ENCODE peak calls at places on chromosomes 6 and 20, in five cellular contexts. X, K, S, E and P are unnamed samples.

GRCh38 chr6:121823437-121823851 is 388.0 kb downstream of the GJA1 start:
- DNase-seq in K (no peak), X (no peak), S (no peak), E (no peak), P (no peak)

GRCh38 chr6:81818778-81819491 is 66.5 kb upstream of the TENT5A start:
- DNase-seq in K (no peak), S (no peak), E (peak; percentile 25), X (no peak), P (no peak)

GRCh38 chr6:34877869-34878485 is 9.9 kb downstream of the TAF11 start:
- DNase-seq in X (no peak), E (no peak), S (no peak), K (no peak), P (no peak)

GRCh38 chr6:137097057-137097456 is 52.3 kb upstream of the IL20RA start:
- DNase-seq in K (no peak), S (no peak), E (no peak), X (no peak), P (no peak)

GRCh38 chr6:35445691-35446090 is 6.4 kb upstream of the FANCE start:
- DNase-seq in S (no peak), K (no peak), E (no peak), X (no peak), P (no peak)

GRCh38 chr6:76162811-76163210 is 90.3 kb upstream of the IMPG1 start:
- DNase-seq in S (no peak), K (no peak), X (no peak), E (no peak), P (no peak)

GRCh38 chr20:56616704-56617103 is 12.4 kb upstream of the TFAP2C start:
- DNase-seq in X (no peak), K (no peak), E (no peak), S (no peak), P (no peak)

GRCh38 chr6:551405-551804 is 105.5 kb downstream of the HUS1B start:
- DNase-seq in S (peak; percentile 29), K (peak; percentile 58), X (no peak), E (no peak), P (no peak)

GRCh38 chr20:58081842-58082241 is 146.6 kb downstream of the ANKRD60 start:
- DNase-seq in K (no peak), S (no peak), X (no peak), E (no peak), P (no peak)

GRCh38 chr6:119347466-119348307 is 1.9 kb downstream of the MAN1A1 start:
- DNase-seq in X (no peak), S (no peak), E (no peak), K (peak; percentile 85), P (no peak)

GRCh38 chr6:114272582-114272981 is 70.2 kb downstream of the HS3ST5 start:
- DNase-seq in S (no peak), K (no peak), E (no peak), X (no peak), P (no peak)

GRCh38 chr20:36121981-36122930 is 32.3 kb upstream of the EPB41L1 start:
- DNase-seq in K (no peak), X (peak; percentile 74), E (no peak), S (no peak), P (no peak)

GRCh38 chr6:69179681-69180080 is 544.6 kb downstream of the ADGRB3 start:
- DNase-seq in X (no peak), K (no peak), S (no peak), E (no peak), P (no peak)

GRCh38 chr6:25623874-25624273 is 28.1 kb upstream of the SCGN start:
- DNase-seq in K (no peak), S (peak; percentile 42), X (no peak), E (no peak), P (no peak)

GRCh38 chr6:109478222-109478805 is 4.7 kb downstream of the ZBTB24 start:
- DNase-seq in E (no peak), S (no peak), X (no peak), K (no peak), P (no peak)

GRCh38 chr6:89148016-89148750 is 2.3 kb downstream of the PM20D2 start:
- DNase-seq in E (no peak), S (no peak), X (peak; percentile 12), K (peak; percentile 18), P (no peak)

GRCh38 chr6:16316741-16317251 is 78.4 kb downstream of the GMPR start:
- DNase-seq in K (peak; percentile 83), E (no peak), X (peak; percentile 39), S (peak; percentile 72), P (no peak)

GRCh38 chr20:37265152-37265551 is 3.5 kb upstream of the GHRH start:
- DNase-seq in X (no peak), K (no peak), E (no peak), S (no peak), P (no peak)

GRCh38 chr6:162344935-162345599 is 382.5 kb downstream of the PRKN start:
- DNase-seq in K (no peak), S (no peak), X (no peak), E (no peak), P (no peak)

GRCh38 chr6:122838060-122838780 is 49.2 kb downstream of the SMPDL3A start:
- DNase-seq in X (no peak), E (no peak), K (no peak), S (peak; percentile 14), P (peak; percentile 13)

GRCh38 chr6:14743465-14744211 is 502.2 kb upstream of the JARID2 start:
- DNase-seq in X (peak; percentile 94), E (no peak), K (peak; percentile 88), S (no peak), P (peak; percentile 74)

GRCh38 chr6:45587229-45588060 is 209.7 kb upstream of the SUPT3H start:
- DNase-seq in S (no peak), K (no peak), X (no peak), E (no peak), P (no peak)

GRCh38 chr6:148857817-148858390 is 111.1 kb downstream of the UST start:
- DNase-seq in X (no peak), K (no peak), E (no peak), S (no peak), P (no peak)

GRCh38 chr6:110517034-110517433 is 40.6 kb upstream of the SLC22A16 start:
- DNase-seq in X (no peak), S (no peak), E (no peak), K (no peak), P (no peak)

GRCh38 chr6:328184-328670 is 35.9 kb downstream of the DUSP22 start:
- DNase-seq in S (no peak), X (no peak), K (no peak), E (peak; percentile 100), P (no peak)

GRCh38 chr6:24933868-24934401 is 1.8 kb downstream of the RIPOR2 start:
- DNase-seq in K (peak; percentile 58), S (peak; percentile 12), X (peak; percentile 57), E (no peak), P (peak; percentile 25)

GRCh38 chr20:5073154-5074049 is 46.4 kb downstream of the PCNA start:
- DNase-seq in K (peak; percentile 16), E (no peak), X (peak; percentile 69), S (peak; percentile 30), P (no peak)

GRCh38 chr6:31402324-31403282 is 792 bp upstream of the MICA start:
- DNase-seq in X (no peak), S (no peak), E (no peak), K (peak; percentile 52), P (no peak)

GRCh38 chr6:7542878-7543394 is 1.5 kb downstream of the DSP start:
- DNase-seq in E (no peak), S (peak; percentile 42), K (no peak), X (peak; percentile 56), P (no peak)

GRCh38 chr6:134506162-134506561 is 188.2 kb upstream of the SGK1 start:
- DNase-seq in S (no peak), K (no peak), E (no peak), X (no peak), P (no peak)

DNA sequence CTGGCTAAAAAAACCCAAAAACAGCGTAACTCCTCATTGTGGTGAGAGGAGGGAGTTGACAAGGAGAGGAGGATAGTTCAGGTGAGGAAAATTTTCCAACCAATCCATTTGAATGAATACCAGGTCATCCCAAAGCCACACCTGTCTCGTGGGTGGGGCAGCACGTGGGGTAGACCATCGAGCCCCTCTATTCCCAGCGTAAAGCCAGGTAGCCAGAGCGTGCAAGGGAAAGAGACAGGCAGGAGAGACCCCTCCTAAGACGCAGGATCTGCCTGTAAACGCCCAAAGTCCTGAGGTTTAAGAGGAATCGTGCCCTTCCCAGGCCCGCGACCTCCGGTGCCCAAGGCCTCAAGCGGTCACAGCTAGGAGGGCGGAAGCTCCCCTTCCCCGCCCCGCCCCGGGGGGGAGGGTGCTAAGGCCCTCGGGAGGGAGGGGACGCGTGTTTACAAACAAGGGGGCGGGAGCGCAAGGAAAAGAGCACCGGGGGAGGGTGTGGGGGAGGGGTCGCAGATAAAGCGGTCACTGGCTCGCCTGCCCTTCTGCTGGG is 705 bp downstream of the RXRB start:
- DNase-seq in K (peak; percentile 98), E (no peak), S (peak; percentile 89), X (peak; percentile 74), P (no peak)
- H3K4me1 ChIP-seq in K (peaks cover 43% of the 10 kb centered on the region), E (peaks cover 28% of the 10 kb centered on the region), S (peaks cover 11% of the 10 kb centered on the region), X (peaks cover 31% of the 10 kb centered on the region), P (peaks cover 32% of the 10 kb centered on the region)

DNA sequence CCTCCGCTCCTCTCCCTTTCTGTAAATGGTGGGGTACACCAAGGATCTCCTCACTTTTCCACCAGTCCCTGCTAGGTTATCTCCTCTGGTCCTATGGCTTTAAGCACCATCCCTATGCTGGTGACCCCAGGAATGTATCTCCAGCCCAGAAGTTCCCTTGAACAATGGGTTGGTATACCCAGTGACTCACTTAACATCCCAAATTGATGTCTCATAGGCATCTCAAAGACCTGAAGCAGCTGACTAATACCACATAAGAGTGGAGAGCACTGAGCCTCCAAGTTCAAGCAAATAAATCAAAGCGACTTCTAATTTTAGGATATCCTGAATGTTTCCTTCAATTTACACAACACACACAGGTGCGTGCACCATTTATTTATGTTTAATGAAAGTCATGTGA is 48.3 kb downstream of the ADGRF1 start:
- DNase-seq in X (peak; percentile 90), K (no peak), E (no peak), S (no peak), P (peak; percentile 50)
- TF ChIP-seq SIN3A in X (peak; percentile 93), K (no peak), E (no peak), S (no peak), P (no peak)

DNA sequence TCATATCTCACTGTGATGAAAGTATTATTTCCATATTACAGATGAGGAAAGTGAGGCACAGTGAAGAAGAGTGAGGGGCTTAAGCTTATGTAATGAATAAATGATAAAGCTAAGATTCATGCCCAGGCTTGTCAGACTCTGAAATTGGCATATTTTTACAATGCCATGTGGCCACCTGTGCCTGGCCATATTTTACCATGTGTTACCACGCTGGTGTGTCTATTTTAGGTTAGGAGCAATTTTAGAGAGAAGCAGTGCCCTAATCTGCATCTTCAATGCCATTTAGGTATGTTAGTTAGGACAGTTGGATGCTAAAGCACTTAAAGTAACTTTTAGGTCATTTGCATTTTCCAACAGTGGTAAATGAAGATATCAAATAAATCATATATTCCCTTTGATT is 188.0 kb upstream of the FLRT3 start:
- DNase-seq in K (no peak), E (no peak), X (no peak), S (no peak), P (no peak)
- H3K4me3 ChIP-seq in K (no peak overlapping the region), E (no peak overlapping the region), X (no peak overlapping the region), S (no peak overlapping the region), P (no peak overlapping the region)

GRCh38 chr20:61482425-61482887 is 230.4 kb downstream of the CDH4 start:
- DNase-seq in K (peak; percentile 17), E (no peak), X (no peak), S (no peak), P (no peak)

GRCh38 chr20:61486198-61486597 is 234.1 kb downstream of the CDH4 start:
- DNase-seq in E (no peak), K (no peak), S (no peak), X (no peak), P (no peak)

GRCh38 chr20:61483336-61484067 is 231.4 kb downstream of the CDH4 start:
- DNase-seq in X (no peak), S (no peak), E (no peak), K (no peak), P (no peak)

GRCh38 chr20:61480158-61480825 is 228.2 kb downstream of the CDH4 start:
- DNase-seq in E (no peak), K (no peak), X (no peak), S (no peak), P (no peak)

GRCh38 chr20:61482901-61483300 is 230.8 kb downstream of the CDH4 start:
- DNase-seq in X (no peak), K (no peak), S (no peak), E (no peak), P (no peak)
- H3K4me1 ChIP-seq in X (no peaks in the 10 kb centered on the region), K (no peaks in the 10 kb centered on the region), S (no peaks in the 10 kb centered on the region), E (no peaks in the 10 kb centered on the region), P (no peaks in the 10 kb centered on the region)